ENCODE peak calls at places on chromosomes 5 and 9, in ten cellular contexts. One of them, this sample, is unnamed.
A peak's percentile ranks its signal among the peaks of the same experiment; 100 is the strongest.

GRCh38 chr9:108867829-108868228 is 5.8 kb downstream of the ACTL7A start:
- DNase-seq in vagina: no peak
- DNase-seq in fibroblast of pulmonary artery: no peak
- DNase-seq in GM23248: no peak
- DNase-seq in cardiac fibroblast: no peak
- DNase-seq in T1000: no peak
- DNase-seq in NCI-H146: no peak
- DNase-seq in GM06990: no peak
- DNase-seq in fibroblast of gingiva: no peak
- DNase-seq in LoVo: no peak
- DNase-seq in this sample: no peak

GRCh38 chr5:135048286-135048685 is 14.3 kb upstream of the PITX1 start:
- DNase-seq in GM23248: no peak
- DNase-seq in GM06990: no peak
- DNase-seq in NCI-H146: no peak
- DNase-seq in vagina: no peak
- DNase-seq in cardiac fibroblast: no peak
- DNase-seq in fibroblast of pulmonary artery: no peak
- DNase-seq in fibroblast of gingiva: no peak
- DNase-seq in T1000: no peak
- DNase-seq in LoVo: no peak
- DNase-seq in this sample: peak; percentile 2

GRCh38 chr9:71729816-71730526 is 38.3 kb downstream of the CEMIP2 start:
- DNase-seq in GM23248: no peak
- DNase-seq in cardiac fibroblast: no peak
- DNase-seq in NCI-H146: no peak
- DNase-seq in GM06990: no peak
- DNase-seq in T1000: no peak
- DNase-seq in fibroblast of pulmonary artery: no peak
- DNase-seq in fibroblast of gingiva: no peak
- DNase-seq in vagina: no peak
- DNase-seq in LoVo: no peak
- DNase-seq in this sample: no peak

GRCh38 chr9:2362170-2362569 is 259.4 kb upstream of the VLDLR start:
- DNase-seq in vagina: no peak
- DNase-seq in LoVo: no peak
- DNase-seq in T1000: no peak
- DNase-seq in GM23248: no peak
- DNase-seq in fibroblast of gingiva: no peak
- DNase-seq in fibroblast of pulmonary artery: no peak
- DNase-seq in NCI-H146: no peak
- DNase-seq in GM06990: no peak
- DNase-seq in cardiac fibroblast: no peak
- DNase-seq in this sample: no peak

GRCh38 chr5:142056831-142057696 is 44.2 kb upstream of the GNPDA1 start:
- DNase-seq in LoVo: no peak
- DNase-seq in GM23248: no peak
- DNase-seq in NCI-H146: no peak
- DNase-seq in fibroblast of gingiva: no peak
- DNase-seq in fibroblast of pulmonary artery: no peak
- DNase-seq in GM06990: no peak
- DNase-seq in vagina: no peak
- DNase-seq in T1000: no peak
- DNase-seq in cardiac fibroblast: no peak
- DNase-seq in this sample: no peak

GRCh38 chr9:113463418-113464285 is at the start of gene RGS3:
- DNase-seq in LoVo: peak; percentile 77
- DNase-seq in T1000: no peak
- DNase-seq in vagina: no peak
- DNase-seq in fibroblast of gingiva: no peak
- DNase-seq in fibroblast of pulmonary artery: no peak
- DNase-seq in cardiac fibroblast: no peak
- DNase-seq in GM06990: no peak
- DNase-seq in NCI-H146: peak; percentile 82
- DNase-seq in GM23248: no peak
- DNase-seq in this sample: peak; percentile 92

GRCh38 chr5:92605591-92605990 is 975.4 kb downstream of the NR2F1-AS1 start:
- DNase-seq in GM23248: no peak
- DNase-seq in T1000: no peak
- DNase-seq in NCI-H146: peak; percentile 58
- DNase-seq in vagina: no peak
- DNase-seq in fibroblast of pulmonary artery: no peak
- DNase-seq in GM06990: no peak
- DNase-seq in cardiac fibroblast: no peak
- DNase-seq in LoVo: no peak
- DNase-seq in fibroblast of gingiva: peak; percentile 74
- DNase-seq in this sample: no peak

GRCh38 chr9:89621031-89621430 is 16.2 kb downstream of the GADD45G start:
- DNase-seq in fibroblast of gingiva: no peak
- DNase-seq in vagina: no peak
- DNase-seq in cardiac fibroblast: no peak
- DNase-seq in GM06990: no peak
- DNase-seq in NCI-H146: no peak
- DNase-seq in GM23248: no peak
- DNase-seq in fibroblast of pulmonary artery: no peak
- DNase-seq in LoVo: no peak
- DNase-seq in T1000: no peak
- DNase-seq in this sample: no peak

GRCh38 chr5:90641528-90641927 is 82.9 kb downstream of the ADGRV1 start:
- DNase-seq in GM23248: no peak
- DNase-seq in vagina: no peak
- DNase-seq in LoVo: no peak
- DNase-seq in fibroblast of pulmonary artery: no peak
- DNase-seq in GM06990: no peak
- DNase-seq in cardiac fibroblast: no peak
- DNase-seq in fibroblast of gingiva: no peak
- DNase-seq in T1000: no peak
- DNase-seq in NCI-H146: no peak
- DNase-seq in this sample: no peak

GRCh38 chr9:130583271-130583670 is 3.9 kb downstream of the FUBP3 start:
- DNase-seq in T1000: no peak
- DNase-seq in GM23248: no peak
- DNase-seq in fibroblast of pulmonary artery: no peak
- DNase-seq in GM06990: no peak
- DNase-seq in vagina: no peak
- DNase-seq in LoVo: no peak
- DNase-seq in fibroblast of gingiva: no peak
- DNase-seq in cardiac fibroblast: no peak
- DNase-seq in NCI-H146: no peak
- DNase-seq in this sample: no peak

GRCh38 chr5:13215806-13216205 is 728.7 kb downstream of the DNAH5 start:
- DNase-seq in vagina: no peak
- DNase-seq in fibroblast of pulmonary artery: no peak
- DNase-seq in cardiac fibroblast: no peak
- DNase-seq in GM23248: no peak
- DNase-seq in LoVo: no peak
- DNase-seq in T1000: no peak
- DNase-seq in GM06990: no peak
- DNase-seq in fibroblast of gingiva: no peak
- DNase-seq in NCI-H146: no peak
- DNase-seq in this sample: no peak

GRCh38 chr9:93491593-93492232 is 38.3 kb upstream of the FAM120AOS start:
- DNase-seq in vagina: no peak
- DNase-seq in GM06990: no peak
- DNase-seq in NCI-H146: no peak
- DNase-seq in GM23248: no peak
- DNase-seq in cardiac fibroblast: no peak
- DNase-seq in fibroblast of gingiva: peak; percentile 18
- DNase-seq in fibroblast of pulmonary artery: no peak
- DNase-seq in T1000: no peak
- DNase-seq in LoVo: no peak
- DNase-seq in this sample: no peak

GRCh38 chr9:75930766-75931311 is 40.4 kb downstream of the PCSK5 start:
- DNase-seq in vagina: no peak
- DNase-seq in T1000: no peak
- DNase-seq in fibroblast of gingiva: no peak
- DNase-seq in cardiac fibroblast: no peak
- DNase-seq in fibroblast of pulmonary artery: no peak
- DNase-seq in LoVo: no peak
- DNase-seq in NCI-H146: no peak
- DNase-seq in GM23248: peak; percentile 4
- DNase-seq in GM06990: no peak
- DNase-seq in this sample: peak; percentile 54